ENCODE peak calls at places on chromosomes 12 and 14, in eight cellular contexts. Y is tibial nerve, L is transverse colon, N is IMR-90, H is esophagus squamous epithelium, W is endothelial cell of umbilical vein, K is right lobe of liver, A is HepG2. T is an unnamed sample. For H3K27me3, the result is how much of the 10 kb centered on the place peaks cover.

GRCh38 chr14:61690982-61691381 is 4.3 kb upstream of the HIF1A start:
- DNase-seq in Y (no peak), K (no peak), W (no peak), L (no peak), H (no peak), A (no peak), N (no peak), T (no peak)

GRCh38 chr12:93785262-93786010 is 108.3 kb downstream of the CRADD start:
- DNase-seq in Y (no peak), H (no peak), K (no peak), A (peak), W (peak), N (peak), L (peak), T (peak)

GRCh38 chr12:14896477-14897184 is 11.0 kb upstream of the MGP start:
- DNase-seq in K (no peak), H (no peak), A (no peak), N (peak), L (no peak), W (no peak), Y (no peak), T (peak)

GRCh38 chr14:51443195-51444018 is 203.4 kb downstream of the TMX1 start:
- DNase-seq in L (no peak), H (no peak), A (no peak), K (no peak), N (peak), Y (no peak), W (peak), T (no peak)

GRCh38 chr12:120116792-120117651 is 469 bp upstream of the RAB35 start:
- DNase-seq in Y (peak), K (peak), A (peak), N (peak), W (peak), H (peak), L (peak), T (peak)

GRCh38 chr14:21940887-21941855 is 267.6 kb upstream of the OR4E1 start:
- DNase-seq in N (peak), H (no peak), K (no peak), W (peak), Y (no peak), A (peak), L (no peak), T (no peak)

GRCh38 chr12:89040146-89040964 is 311.9 kb downstream of the DUSP6 start:
- DNase-seq in W (no peak), L (peak), A (no peak), Y (no peak), K (no peak), H (no peak), N (peak), T (no peak)

GRCh38 chr12:112540021-112540420 is 121.3 kb downstream of the PTPN11 start:
- DNase-seq in H (no peak), Y (no peak), K (no peak), L (no peak), A (no peak), W (no peak), N (no peak), T (no peak)

GRCh38 chr14:81363746-81364400 is 36.3 kb downstream of the STON2 start:
- DNase-seq in W (no peak), N (no peak), L (no peak), H (no peak), A (no peak), Y (no peak), K (no peak), T (no peak)

GRCh38 chr12:26704684-26705475 is 128.1 kb downstream of the ITPR2 start:
- DNase-seq in K (no peak), L (no peak), W (peak), H (no peak), Y (no peak), A (peak), N (peak), T (no peak)

GRCh38 chr14:61150851-61151250 is 130.3 kb downstream of the TMEM30B start:
- DNase-seq in K (no peak), L (no peak), H (no peak), N (peak), W (no peak), Y (no peak), A (no peak), T (no peak)

GRCh38 chr12:118311666-118312065 is 61.0 kb downstream of the TAOK3 start:
- DNase-seq in Y (no peak), W (no peak), K (no peak), H (no peak), L (no peak), N (no peak), A (no peak), T (no peak)

GRCh38 chr14:66746316-66747006 is 238.5 kb downstream of the GPHN start:
- DNase-seq in N (peak), W (peak), K (peak), A (peak), H (no peak), Y (no peak), L (no peak), T (no peak)

GRCh38 chr12:93080994-93081809 is 152.1 kb upstream of the EEA1 start:
- DNase-seq in L (no peak), A (peak), K (no peak), N (peak), H (no peak), W (peak), Y (no peak), T (no peak)

GRCh38 chr14:102206901-102207300 is 67.2 kb downstream of the WDR20 start:
- DNase-seq in N (no peak), H (no peak), L (no peak), A (no peak), K (no peak), Y (no peak), W (no peak), T (no peak)

DNA sequence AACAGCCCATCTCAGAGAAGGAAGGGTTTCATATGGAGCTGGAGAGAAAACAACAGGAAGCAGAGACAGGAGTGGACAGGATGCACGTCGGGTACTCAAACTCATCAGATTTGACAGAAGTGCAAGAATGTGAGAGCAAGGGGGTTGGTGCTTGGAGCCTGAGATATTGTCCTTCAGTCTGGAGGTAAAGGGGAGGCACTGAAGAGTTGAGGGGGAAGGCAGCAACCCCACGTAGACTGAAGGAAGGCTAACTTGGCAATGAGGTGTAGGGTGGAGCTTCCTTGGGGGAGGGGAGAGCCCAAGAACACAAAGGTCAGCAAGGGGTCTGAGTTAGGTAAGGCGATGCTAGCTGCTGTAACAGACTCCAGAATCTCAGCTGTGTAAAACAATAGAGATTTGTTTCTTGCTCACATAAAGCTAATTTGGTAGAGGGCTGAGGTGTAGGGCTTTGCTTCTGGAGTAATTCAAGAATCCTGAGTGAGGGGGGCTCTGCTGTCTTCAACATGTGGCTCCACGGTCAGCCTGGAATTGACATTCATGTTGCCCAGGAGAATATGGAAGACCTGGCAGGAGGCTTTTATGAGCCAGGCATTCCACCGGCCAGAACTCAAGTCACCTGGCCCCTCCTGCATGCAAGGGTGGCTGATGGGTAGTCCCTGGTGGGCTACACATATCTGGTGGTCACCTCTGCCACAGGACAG is 153.9 kb downstream of the ZFP36L1 start:
- DNase-seq in K (peak), L (no peak), A (no peak), Y (no peak), W (peak), N (no peak), H (no peak), T (peak)
- TF ChIP-seq POLR2A in K (no peak), L (no peak), A (no peak), Y (no peak), W (no peak), N (no peak), H (no peak), T (peak)

DNA sequence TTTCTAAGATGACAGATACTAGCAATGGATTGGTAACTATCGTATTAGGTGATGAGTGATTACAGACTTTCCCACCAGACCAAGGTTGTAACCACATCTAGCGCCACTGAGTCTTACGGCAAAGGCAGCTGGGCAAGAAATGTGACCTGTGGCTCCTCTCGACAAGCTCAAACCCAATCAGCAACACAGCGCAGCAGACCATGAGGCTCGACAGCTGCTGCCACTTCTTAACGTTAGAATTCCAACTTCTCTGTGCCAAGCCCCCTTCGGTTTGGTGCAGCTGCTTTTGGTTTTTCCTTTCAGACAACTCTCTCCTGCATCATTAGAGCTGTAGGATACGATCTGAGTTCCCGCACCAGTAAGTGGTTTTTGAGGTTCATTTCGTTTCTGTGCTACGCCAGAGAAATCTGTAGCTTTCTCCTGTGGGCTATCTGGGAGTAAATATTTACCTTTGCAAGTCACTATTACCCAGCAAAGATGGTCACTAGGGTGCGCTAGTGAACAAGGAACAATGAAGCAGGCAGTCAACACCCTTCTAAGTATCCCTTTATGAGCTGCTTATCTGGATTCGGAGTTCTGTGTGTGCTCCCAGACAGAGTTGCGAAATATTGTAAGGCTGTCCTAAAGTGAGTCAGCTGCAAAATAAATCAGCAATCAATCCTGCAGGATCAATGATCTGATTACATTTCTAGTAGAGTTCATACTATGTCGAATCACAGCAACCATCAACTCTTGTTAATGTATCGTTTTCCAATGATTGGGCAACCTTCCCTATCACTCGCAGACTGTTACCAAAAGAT is 133.8 kb downstream of the KCNK10 start:
- DNase-seq in L (peak), A (peak), Y (peak), N (peak), W (peak), H (no peak), K (peak), T (peak)
- TF ChIP-seq CTCF in L (peak), A (peak), Y (peak), N (peak), W (peak), H (peak), K (peak), T (peak)

GRCh38 chr12:65121049-65121955 is at the start of gene WIF1:
- DNase-seq in W (peak), K (no peak), N (no peak), A (no peak), L (peak), Y (no peak), H (no peak), T (no peak)

GRCh38 chr12:65119063-65119462 is 2.0 kb downstream of the WIF1 start:
- DNase-seq in Y (no peak), W (no peak), L (no peak), H (no peak), N (no peak), A (no peak), K (no peak), T (no peak)

GRCh38 chr12:65123435-65124063 is 2.4 kb upstream of the WIF1 start:
- DNase-seq in N (peak), W (peak), Y (no peak), A (peak), K (no peak), H (no peak), L (no peak), T (no peak)

GRCh38 chr12:65122661-65123060 is 1.6 kb upstream of the WIF1 start:
- DNase-seq in Y (no peak), L (no peak), N (no peak), H (no peak), K (no peak), W (no peak), A (no peak), T (no peak)

GRCh38 chr12:65121956-65122469 is 908 bp upstream of the WIF1 start:
- DNase-seq in N (no peak), L (no peak), H (no peak), W (no peak), K (no peak), Y (no peak), A (no peak), T (no peak)
- H3K27me3 ChIP-seq in N (half or more), L (half or more), H (under half), W (half or more), K (under half), Y (under half), A (under half), T (under half)

DNA sequence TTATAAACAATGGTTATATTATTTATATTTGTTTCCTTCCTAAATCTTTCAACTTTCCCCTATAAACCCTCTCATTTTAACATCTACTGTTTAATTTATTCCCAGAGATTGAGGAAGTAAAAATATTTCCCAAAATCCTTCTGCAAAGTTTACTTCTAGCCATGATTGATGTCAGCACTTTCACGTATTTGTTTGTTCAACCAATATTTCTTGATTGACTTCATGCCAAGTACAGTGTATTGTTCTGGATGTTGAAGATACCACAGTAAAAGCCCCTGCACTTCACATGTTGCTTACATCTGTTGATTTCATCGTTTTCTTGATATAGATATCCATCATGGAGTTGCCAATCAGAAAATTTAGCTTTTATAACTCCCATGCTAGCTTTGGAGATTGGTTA is 81.8 kb downstream of the TTLL5 start:
- DNase-seq in H (no peak), Y (no peak), L (no peak), W (peak), N (no peak), K (no peak), A (no peak), T (no peak)
- TF ChIP-seq POLR2A in H (no peak), Y (no peak), L (no peak), W (no peak), N (no peak), K (no peak), A (no peak), T (no peak)

GRCh38 chr12:40749863-40750262 is 57.6 kb downstream of the CNTN1 start:
- DNase-seq in A (no peak), N (no peak), K (no peak), Y (no peak), W (no peak), H (no peak), L (no peak), T (no peak)

DNA sequence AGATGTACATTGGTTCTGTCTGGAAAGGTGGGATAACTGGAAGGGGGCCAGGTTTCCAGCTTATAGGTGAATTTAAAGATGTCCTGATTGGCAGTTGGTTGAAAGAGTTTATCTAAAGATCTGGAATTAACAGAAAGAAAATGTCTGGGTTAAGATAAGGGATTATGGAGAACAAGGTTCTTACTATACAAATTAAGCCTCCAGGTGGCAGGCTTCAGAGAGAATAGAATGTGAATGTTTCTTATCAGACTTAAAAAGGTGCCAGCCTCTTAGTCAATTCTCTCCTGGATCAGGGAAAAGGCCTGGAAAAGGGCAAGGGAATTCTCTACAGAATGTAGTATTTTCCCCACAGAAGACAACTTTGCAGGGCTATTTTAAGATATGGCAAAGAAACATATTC is 53.1 kb downstream of the CNTN1 start:
- DNase-seq in W (no peak), Y (no peak), A (no peak), K (no peak), L (no peak), H (no peak), N (no peak), T (no peak)
- TF ChIP-seq CTCF in W (no peak), Y (no peak), A (no peak), K (no peak), L (no peak), H (no peak), N (no peak), T (no peak)

GRCh38 chr12:114744696-114745095 is 60.7 kb upstream of the TBX3 start:
- DNase-seq in K (no peak), N (peak), H (no peak), L (peak), W (no peak), Y (no peak), A (no peak), T (peak)
- H3K27me3 ChIP-seq in K (under half), N (under half), H (under half), L (under half), W (under half), Y (under half), A (under half), T (under half)

GRCh38 chr12:64531665-64532334 is 78.5 kb upstream of the RASSF3 start:
- DNase-seq in K (no peak), H (no peak), Y (no peak), A (no peak), L (no peak), N (no peak), W (no peak), T (no peak)
- TF ChIP-seq POLR2A in K (no peak), H (no peak), Y (no peak), A (no peak), L (no peak), N (no peak), W (no peak), T (no peak)

DNA sequence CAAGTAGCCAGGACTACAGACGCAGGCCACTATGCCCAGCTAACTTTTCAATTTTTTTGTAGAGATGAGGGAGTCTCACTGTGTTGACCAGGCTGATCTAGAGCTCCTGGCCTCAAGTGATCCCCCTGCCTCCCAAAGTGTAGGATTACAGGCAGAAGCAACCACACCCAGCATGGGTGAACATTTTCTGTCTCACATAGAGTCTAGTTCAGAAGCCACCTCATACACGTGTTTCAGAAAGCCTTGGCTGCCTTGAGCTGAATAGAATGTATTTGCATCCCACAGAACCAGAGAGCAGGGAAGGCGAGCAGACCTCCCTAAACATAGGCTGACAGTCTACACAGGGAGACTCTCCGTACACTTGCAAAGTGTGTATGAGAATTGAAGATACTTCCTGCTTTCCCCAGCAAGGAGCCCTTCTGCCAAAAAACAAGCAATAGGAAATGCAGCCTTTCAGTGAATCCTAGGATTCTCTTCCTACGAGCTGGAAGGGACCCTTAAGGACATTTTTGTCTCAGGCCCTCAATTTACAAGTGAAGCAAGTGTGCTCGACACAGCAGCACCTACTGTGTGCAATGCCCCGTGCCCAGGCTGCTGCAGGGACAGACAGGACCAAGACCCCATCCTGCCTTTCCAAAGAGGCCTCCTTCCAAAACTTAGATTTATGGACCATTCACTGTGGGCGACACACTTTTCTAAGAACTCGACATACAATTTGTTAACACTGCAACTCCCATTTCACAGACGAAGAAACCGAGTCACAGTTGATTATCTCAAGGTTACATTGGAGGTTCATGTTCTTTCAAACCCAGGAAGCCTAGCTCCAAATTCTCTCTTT is 11.2 kb downstream of the NUAK1 start:
- DNase-seq in L (no peak), K (no peak), Y (no peak), H (no peak), A (peak), N (peak), W (no peak), T (no peak)
- TF ChIP-seq CTCF in L (no peak), K (no peak), Y (no peak), H (no peak), A (no peak), N (no peak), W (no peak), T (no peak)

DNA sequence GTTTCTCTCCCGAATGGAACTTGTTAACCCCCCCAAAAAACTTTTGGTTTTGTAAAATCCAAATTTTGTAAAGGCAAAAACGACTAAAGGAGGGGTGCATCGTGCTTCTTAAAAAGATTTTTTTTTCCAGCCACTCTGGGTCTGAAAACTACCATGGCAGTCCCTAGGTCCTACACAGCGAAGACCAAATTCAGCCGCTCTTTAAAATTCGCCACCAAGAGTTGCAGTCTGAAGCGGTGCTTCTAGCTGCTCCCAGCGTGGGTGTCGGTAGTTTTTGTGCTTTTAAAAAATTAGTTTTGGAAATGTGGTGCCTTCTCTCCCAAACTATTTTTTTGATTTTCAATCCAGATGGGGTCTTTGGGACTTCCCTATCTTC is 890 bp upstream of the GSC start:
- DNase-seq in L (no peak), A (no peak), Y (no peak), H (no peak), N (no peak), K (no peak), W (no peak), T (no peak)
- H3K27me3 ChIP-seq in L (half or more), A (under half), Y (under half), H (under half), N (half or more), K (half or more), W (half or more), T (half or more)